ENCODE peak calls at places on chromosomes 12 and 14, in ten cellular contexts. S is NCI-H1417 treated with DMSO at 0.1 percent for 48 hours; E is CD8-positive, alpha-beta T cell; K is NCI-H2029; X is ELR; Z is RPMI7951; O is astrocyte of the cerebellum; G is skeletal muscle cell; B is T-helper 2 cell; W is tibial artery. Q is an unnamed sample.
A peak's percentile ranks its signal among the peaks of the same experiment; 100 is the strongest.

GRCh38 chr12:49811136-49811535 is 17.1 kb downstream of the NCKAP5L start:
- DNase-seq in B (no peak), Z (no peak), O (no peak), W (no peak), K (no peak), G (no peak), E (no peak), S (no peak), X (no peak), Q (no peak)

GRCh38 chr14:35406811-35407630 is 2.5 kb upstream of the NFKBIA start:
- DNase-seq in O (no peak), E (no peak), W (no peak), B (peak; percentile 63), K (peak; percentile 99), X (peak; percentile 83), S (peak; percentile 62), G (no peak), Z (peak; percentile 69), Q (no peak)

GRCh38 chr12:57332646-57333312 is 81.8 kb upstream of the STAC3 start:
- DNase-seq in K (no peak), S (no peak), W (no peak), Z (no peak), O (no peak), X (peak; percentile 45), B (no peak), G (peak; percentile 20), E (no peak), Q (no peak)

GRCh38 chr14:54719406-54719805 is 152.5 kb downstream of the SAMD4A start:
- DNase-seq in E (no peak), S (no peak), O (no peak), G (no peak), Z (no peak), X (no peak), B (no peak), W (no peak), K (no peak), Q (no peak)

GRCh38 chr14:52080817-52081755 is 12.2 kb upstream of the NID2 start:
- DNase-seq in B (no peak), E (no peak), Z (peak; percentile 89), S (no peak), G (peak; percentile 67), W (no peak), O (no peak), K (no peak), X (peak; percentile 96), Q (peak; percentile 58)

GRCh38 chr12:61097991-61098580 is 1162.1 kb upstream of the USP15 start:
- DNase-seq in B (no peak), K (no peak), X (no peak), S (no peak), Z (no peak), E (no peak), O (no peak), W (no peak), G (no peak), Q (no peak)

GRCh38 chr12:92779902-92780301 is 77.1 kb downstream of the PLEKHG7 start:
- DNase-seq in G (no peak), S (no peak), Z (no peak), B (no peak), O (no peak), K (no peak), W (no peak), E (no peak), X (no peak), Q (no peak)

GRCh38 chr14:47675489-47676300 is at the start of gene MDGA2:
- DNase-seq in E (no peak), W (no peak), X (no peak), Z (peak; percentile 7), K (no peak), G (no peak), B (peak; percentile 58), S (no peak), O (no peak), Q (peak; percentile 42)

GRCh38 chr14:57871487-57872080 is 5.7 kb upstream of the SLC35F4 start:
- DNase-seq in G (peak; percentile 36), Z (peak; percentile 63), K (no peak), W (no peak), O (peak; percentile 50), E (no peak), X (peak; percentile 63), S (no peak), B (peak; percentile 42), Q (peak; percentile 25)

GRCh38 chr14:70448633-70449032 is 3.3 kb upstream of the ADAM21 start:
- DNase-seq in X (no peak), E (no peak), W (no peak), S (no peak), B (no peak), Z (peak; percentile 45), G (peak; percentile 47), O (no peak), K (no peak), Q (no peak)

GRCh38 chr14:50318031-50318626 is 6.0 kb downstream of the DMAC2L start:
- DNase-seq in S (no peak), O (no peak), K (peak; percentile 30), G (no peak), E (no peak), W (no peak), B (no peak), Z (peak; percentile 37), X (peak; percentile 73), Q (no peak)

GRCh38 chr14:54493293-54493692 is 4.5 kb upstream of the GMFB start:
- DNase-seq in X (no peak), B (no peak), S (no peak), W (no peak), E (no peak), G (no peak), K (no peak), O (no peak), Z (no peak), Q (no peak)

GRCh38 chr14:101192661-101193000 is 289.1 kb upstream of the RTL1 start:
- DNase-seq in K (no peak), X (no peak), E (no peak), O (no peak), W (no peak), B (no peak), Z (no peak), S (no peak), G (no peak), Q (no peak)

GRCh38 chr14:83826838-83827237 is 1703.1 kb upstream of the FLRT2 start:
- DNase-seq in X (peak; percentile 26), E (no peak), S (no peak), B (no peak), Z (peak; percentile 49), W (no peak), G (peak; percentile 22), K (no peak), O (no peak), Q (peak; percentile 1)

GRCh38 chr14:23132970-23133369 is 13.9 kb upstream of the CEBPE start:
- DNase-seq in E (no peak), W (no peak), X (no peak), G (no peak), Z (no peak), B (no peak), S (no peak), K (no peak), O (no peak), Q (no peak)

GRCh38 chr12:47884501-47884900 is 20.3 kb downstream of the VDR start:
- DNase-seq in W (peak; percentile 34), O (no peak), E (no peak), B (no peak), S (no peak), Z (no peak), G (no peak), X (no peak), K (no peak), Q (no peak)

GRCh38 chr14:99751539-99752485 is 41.4 kb upstream of the EML1 start:
- DNase-seq in Z (peak; percentile 67), G (no peak), W (no peak), S (no peak), E (no peak), K (no peak), B (no peak), X (peak; percentile 81), O (no peak), Q (no peak)

GRCh38 chr14:68892961-68893360 is 86.1 kb downstream of the ACTN1 start:
- DNase-seq in O (no peak), K (no peak), S (no peak), G (no peak), E (no peak), B (no peak), Z (no peak), W (no peak), X (no peak), Q (no peak)

GRCh38 chr14:83247925-83248639 is 1714.4 kb upstream of the SEL1L start:
- DNase-seq in Z (no peak), B (no peak), K (no peak), E (no peak), S (no peak), O (no peak), X (no peak), W (no peak), G (no peak), Q (no peak)

GRCh38 chr12:122862110-122862634 is 26.9 kb downstream of the HIP1R start:
- DNase-seq in G (no peak), B (no peak), W (peak; percentile 44), O (no peak), K (no peak), X (no peak), S (no peak), Z (no peak), E (no peak), Q (no peak)

GRCh38 chr12:11836282-11836963 is 186.9 kb downstream of the ETV6 start:
- DNase-seq in X (no peak), S (no peak), G (no peak), O (no peak), Z (no peak), B (peak; percentile 35), K (peak; percentile 31), E (no peak), W (no peak), Q (no peak)

GRCh38 chr14:99194136-99194535 is 77.9 kb downstream of the BCL11B start:
- DNase-seq in Z (no peak), K (no peak), E (no peak), S (no peak), B (no peak), O (no peak), X (no peak), W (no peak), G (no peak), Q (no peak)

GRCh38 chr12:61915420-61915819 is 344.8 kb upstream of the USP15 start:
- DNase-seq in S (no peak), O (no peak), E (no peak), K (no peak), G (no peak), X (no peak), B (no peak), W (no peak), Z (no peak), Q (no peak)

GRCh38 chr12:40632933-40633332 is 59.3 kb upstream of the CNTN1 start:
- DNase-seq in S (no peak), W (no peak), E (no peak), B (no peak), X (no peak), O (no peak), G (no peak), Z (no peak), K (no peak), Q (no peak)

GRCh38 chr12:78239566-78239965 is 408.9 kb downstream of the NAV3 start:
- DNase-seq in S (no peak), G (no peak), O (no peak), X (no peak), Z (no peak), K (no peak), E (no peak), B (no peak), W (no peak), Q (no peak)

GRCh38 chr12:111135293-111135832 is 215.0 kb upstream of the MYL2 start:
- DNase-seq in Z (no peak), G (no peak), W (no peak), E (no peak), O (no peak), S (no peak), B (no peak), X (no peak), K (no peak), Q (no peak)

GRCh38 chr14:102095871-102096568 is 9.2 kb upstream of the HSP90AA1 start:
- DNase-seq in K (no peak), X (no peak), B (no peak), O (no peak), Z (no peak), G (no peak), E (no peak), S (no peak), W (no peak), Q (no peak)

GRCh38 chr14:75554482-75554881 is 23.9 kb upstream of the FLVCR2 start:
- DNase-seq in W (no peak), K (no peak), X (peak; percentile 53), O (no peak), E (no peak), G (no peak), Z (peak; percentile 4), B (no peak), S (no peak), Q (no peak)